ENCODE peak calls at places on chromosomes 6 and 20, in four cellular contexts. One of them, this sample, is unnamed.

GRCh38 chr6:102815207-102815606 is 1421.7 kb downstream of the GRIK2 start:
- DNase-seq in choroid plexus epithelial cell: no peak
- DNase-seq in WTC11: no peak
- DNase-seq in neural crest cell: no peak
- DNase-seq in this sample: no peak

GRCh38 chr20:46810442-46811327 is 84.0 kb upstream of the EYA2 start:
- DNase-seq in neural crest cell: no peak
- DNase-seq in WTC11: no peak
- DNase-seq in choroid plexus epithelial cell: no peak
- DNase-seq in this sample: no peak

GRCh38 chr6:72376736-72377135 is 245.1 kb upstream of the KCNQ5 start:
- DNase-seq in choroid plexus epithelial cell: no peak
- DNase-seq in neural crest cell: no peak
- DNase-seq in WTC11: no peak
- DNase-seq in this sample: no peak

GRCh38 chr6:130381012-130381411 is 15.2 kb downstream of the TMEM200A start:
- DNase-seq in neural crest cell: no peak
- DNase-seq in WTC11: no peak
- DNase-seq in choroid plexus epithelial cell: no peak
- DNase-seq in this sample: no peak

GRCh38 chr20:41563087-41563486 is 55.1 kb downstream of the CHD6 start:
- DNase-seq in neural crest cell: no peak
- DNase-seq in WTC11: no peak
- DNase-seq in choroid plexus epithelial cell: no peak
- DNase-seq in this sample: no peak

GRCh38 chr6:1987640-1988039 is 257.8 kb downstream of the GMDS start:
- DNase-seq in neural crest cell: no peak
- DNase-seq in WTC11: no peak
- DNase-seq in choroid plexus epithelial cell: peak
- DNase-seq in this sample: no peak

GRCh38 chr6:4135665-4136353 is 434 bp upstream of the ECI2 start:
- DNase-seq in neural crest cell: peak
- DNase-seq in WTC11: peak
- DNase-seq in choroid plexus epithelial cell: peak
- DNase-seq in this sample: peak

GRCh38 chr6:27592481-27593199 is 119.7 kb upstream of the ZNF184 start:
- DNase-seq in WTC11: peak
- DNase-seq in choroid plexus epithelial cell: peak
- DNase-seq in neural crest cell: peak
- DNase-seq in this sample: peak

GRCh38 chr6:44264154-44265002 is 973 bp downstream of the NFKBIE start:
- DNase-seq in neural crest cell: no peak
- DNase-seq in WTC11: no peak
- DNase-seq in choroid plexus epithelial cell: no peak
- DNase-seq in this sample: peak

GRCh38 chr6:43943781-43944250 is 173.8 kb downstream of the VEGFA start:
- DNase-seq in choroid plexus epithelial cell: no peak
- DNase-seq in neural crest cell: no peak
- DNase-seq in WTC11: no peak
- DNase-seq in this sample: no peak

GRCh38 chr6:2766767-2767314 is 1.6 kb downstream of the WRNIP1 start:
- DNase-seq in choroid plexus epithelial cell: no peak
- DNase-seq in neural crest cell: no peak
- DNase-seq in WTC11: no peak
- DNase-seq in this sample: no peak

GRCh38 chr20:58042626-58043025 is 185.8 kb downstream of the ANKRD60 start:
- DNase-seq in neural crest cell: no peak
- DNase-seq in WTC11: no peak
- DNase-seq in choroid plexus epithelial cell: no peak
- DNase-seq in this sample: no peak

GRCh38 chr6:133333852-133334251 is 92.7 kb downstream of the EYA4 start:
- DNase-seq in WTC11: no peak
- DNase-seq in neural crest cell: no peak
- DNase-seq in choroid plexus epithelial cell: no peak
- DNase-seq in this sample: no peak

GRCh38 chr20:36084897-36085617 is 69.5 kb upstream of the EPB41L1 start:
- DNase-seq in choroid plexus epithelial cell: peak
- DNase-seq in WTC11: no peak
- DNase-seq in neural crest cell: no peak
- DNase-seq in this sample: no peak

GRCh38 chr6:35341557-35341956 is 801 bp upstream of the PPARD start:
- DNase-seq in choroid plexus epithelial cell: no peak
- DNase-seq in neural crest cell: no peak
- DNase-seq in WTC11: peak
- DNase-seq in this sample: no peak

GRCh38 chr6:15894973-15895858 is 232.4 kb upstream of the DTNBP1 start:
- DNase-seq in WTC11: no peak
- DNase-seq in neural crest cell: no peak
- DNase-seq in choroid plexus epithelial cell: no peak
- DNase-seq in this sample: no peak

GRCh38 chr6:133047065-133047665 is 194.0 kb upstream of the EYA4 start:
- DNase-seq in choroid plexus epithelial cell: no peak
- DNase-seq in neural crest cell: no peak
- DNase-seq in WTC11: no peak
- DNase-seq in this sample: no peak

GRCh38 chr6:83252717-83253116 is 59.6 kb downstream of the RWDD2A start:
- DNase-seq in choroid plexus epithelial cell: peak
- DNase-seq in neural crest cell: no peak
- DNase-seq in WTC11: no peak
- DNase-seq in this sample: no peak

GRCh38 chr6:30884521-30885480 is 482 bp downstream of the DDR1 start:
- DNase-seq in neural crest cell: peak
- DNase-seq in choroid plexus epithelial cell: peak
- DNase-seq in WTC11: peak
- DNase-seq in this sample: peak

GRCh38 chr6:30885481-30885998 is 1.2 kb downstream of the DDR1 start:
- DNase-seq in neural crest cell: no peak
- DNase-seq in choroid plexus epithelial cell: peak
- DNase-seq in WTC11: no peak
- DNase-seq in this sample: peak

GRCh38 chr6:30883476-30883742 is 910 bp upstream of the DDR1 start:
- DNase-seq in choroid plexus epithelial cell: no peak
- DNase-seq in neural crest cell: no peak
- DNase-seq in WTC11: no peak
- DNase-seq in this sample: no peak

GRCh38 chr6:30882764-30883475 is 1.4 kb upstream of the DDR1 start:
- DNase-seq in neural crest cell: no peak
- DNase-seq in choroid plexus epithelial cell: no peak
- DNase-seq in WTC11: peak
- DNase-seq in this sample: peak

GRCh38 chr6:30883743-30884520 is at the start of gene DDR1:
- DNase-seq in WTC11: peak
- DNase-seq in choroid plexus epithelial cell: peak
- DNase-seq in neural crest cell: peak
- DNase-seq in this sample: peak
- TF ChIP-seq CTCF in WTC11: no peak
- TF ChIP-seq CTCF in choroid plexus epithelial cell: no peak
- TF ChIP-seq CTCF in neural crest cell: peak
- TF ChIP-seq CTCF in this sample: no peak

DNA sequence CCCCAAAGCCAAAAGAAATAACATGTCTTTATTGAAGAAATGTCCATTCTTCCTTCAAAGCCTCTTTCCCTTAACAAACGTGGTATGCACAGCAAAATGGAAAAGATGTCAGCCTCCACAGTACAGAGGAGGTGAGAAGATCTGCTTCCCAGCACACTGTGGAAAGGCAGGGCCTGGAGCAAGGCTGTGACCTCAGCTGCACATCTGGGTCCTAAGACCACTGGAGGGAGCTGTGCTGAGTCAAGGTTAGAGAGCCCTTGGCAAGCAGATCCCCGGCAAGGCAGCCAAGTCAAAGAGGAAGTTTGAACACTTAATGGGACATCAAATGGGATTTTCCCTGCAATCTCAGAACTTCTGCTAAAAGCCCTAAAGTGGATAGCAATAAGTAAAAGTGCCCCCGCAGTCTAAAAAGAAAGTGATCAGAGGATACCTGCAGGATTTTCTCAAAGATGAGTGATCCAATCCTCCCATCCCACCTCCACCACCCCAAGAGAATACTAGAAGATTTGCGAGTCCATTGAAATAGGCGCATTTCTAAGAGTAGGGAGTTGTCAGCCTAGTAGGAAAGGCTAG is 39.4 kb downstream of the UNC5CL start:
- DNase-seq in WTC11: peak
- DNase-seq in neural crest cell: peak
- DNase-seq in choroid plexus epithelial cell: peak
- DNase-seq in this sample: peak
- TF ChIP-seq CTCF in WTC11: no peak
- TF ChIP-seq CTCF in neural crest cell: peak
- TF ChIP-seq CTCF in choroid plexus epithelial cell: peak
- TF ChIP-seq CTCF in this sample: peak

GRCh38 chr6:8462169-8462568 is 26.8 kb upstream of the SLC35B3 start:
- DNase-seq in WTC11: no peak
- DNase-seq in choroid plexus epithelial cell: no peak
- DNase-seq in neural crest cell: no peak
- DNase-seq in this sample: no peak
- TF ChIP-seq CTCF in WTC11: no peak
- TF ChIP-seq CTCF in choroid plexus epithelial cell: peak
- TF ChIP-seq CTCF in neural crest cell: no peak
- TF ChIP-seq CTCF in this sample: no peak

GRCh38 chr6:165917576-165917975 is 250.1 kb downstream of the TBXT start:
- DNase-seq in WTC11: no peak
- DNase-seq in neural crest cell: no peak
- DNase-seq in choroid plexus epithelial cell: no peak
- DNase-seq in this sample: no peak
- TF ChIP-seq CTCF in WTC11: no peak
- TF ChIP-seq CTCF in neural crest cell: no peak
- TF ChIP-seq CTCF in choroid plexus epithelial cell: no peak
- TF ChIP-seq CTCF in this sample: no peak

This sample was measured in GM10248.